ENCODE peak calls at places on chromosomes 13 and 19, in five cellular contexts. V is activated T-helper 2 cell treated with anti-CD3 and anti-CD28 coated beads, Interferon-gamma antibody, Interleukin-2, Interleukin-4, amounts not matched to agents 10 μg/mL and 5 μg/mL and 100 μg/mL, durations not matched to agents 14 hours and 24 hours and 36 hours; I is mammary epithelial cell; H is mesothelial cell of epicardium; E is HTR-8/SVneo. F is an unnamed sample.

GRCh38 chr19:32874605-32875004 is 5.0 kb upstream of the SLC7A9 start:
- DNase-seq in V (no peak), E (no peak), I (no peak), H (no peak), F (no peak)

GRCh38 chr13:101575591-101575990 is 123.1 kb downstream of the ITGBL1 start:
- DNase-seq in H (no peak), E (no peak), I (peak), V (no peak), F (no peak)

GRCh38 chr13:62551588-62551987 is 1135.9 kb upstream of the PCDH20 start:
- DNase-seq in E (no peak), I (no peak), H (no peak), V (no peak), F (no peak)

GRCh38 chr19:33302175-33302973 is at the start of gene CEBPA:
- DNase-seq in E (peak), I (peak), V (peak), H (peak), F (peak)

GRCh38 chr19:49497047-49497789 is 984 bp downstream of the RPS11 start:
- DNase-seq in H (no peak), I (peak), E (peak), V (peak), F (no peak)

GRCh38 chr19:35052599-35053190 is 11.2 kb downstream of the HPN start:
- DNase-seq in V (no peak), E (no peak), I (no peak), H (no peak), F (no peak)

GRCh38 chr13:31053098-31053497 is 108.6 kb downstream of the HSPH1 start:
- DNase-seq in H (no peak), I (peak), V (no peak), E (no peak), F (no peak)

GRCh38 chr13:113002206-113002821 is 33.3 kb downstream of the MCF2L start:
- DNase-seq in V (no peak), H (no peak), E (no peak), I (no peak), F (no peak)

GRCh38 chr13:113164492-113164891 is 6.0 kb downstream of the PROZ start:
- DNase-seq in H (no peak), I (no peak), E (no peak), V (no peak), F (no peak)